ENCODE peak calls at places on chromosomes 13 and 19, in nine cellular contexts. C is AG04450, K is astrocyte of the hippocampus, N is T-helper 2 cell, V is WTC11, G is fibroblast of lung, T is cardiac muscle cell, D is IMR-90, M is GM18507. Z is an unnamed sample.

GRCh38 chr13:70795484-70795883 is 687.2 kb upstream of the KLHL1 start:
- DNase-seq in G (peak), V (no peak), N (no peak), K (no peak), T (no peak), C (no peak), M (no peak), D (no peak), Z (no peak)

GRCh38 chr19:3575949-3576673 is 3.4 kb downstream of the HMG20B start:
- DNase-seq in C (no peak), V (no peak), T (no peak), G (no peak), N (no peak), K (no peak), D (no peak), M (no peak), Z (no peak)

GRCh38 chr19:32570081-32570785 is 10.8 kb upstream of the PDCD5 start:
- DNase-seq in D (peak), V (peak), K (peak), G (peak), C (peak), T (peak), N (no peak), M (no peak), Z (peak)

GRCh38 chr13:43153436-43154082 is 130.2 kb downstream of the DNAJC15 start:
- DNase-seq in K (peak), C (peak), V (no peak), G (peak), T (no peak), M (no peak), N (no peak), D (peak), Z (no peak)

GRCh38 chr19:38596057-38596981 is 21.4 kb downstream of the MAP4K1 start:
- DNase-seq in V (peak), C (no peak), D (no peak), T (peak), G (no peak), N (no peak), K (peak), M (no peak), Z (peak)

GRCh38 chr19:7644550-7644877 is 7.6 kb downstream of the STXBP2 start:
- DNase-seq in V (no peak), M (no peak), D (no peak), N (no peak), K (no peak), T (no peak), G (no peak), C (no peak), Z (no peak)

GRCh38 chr13:106599875-106600797 is 32.2 kb upstream of the ARGLU1 start:
- DNase-seq in T (no peak), G (peak), M (no peak), K (peak), V (no peak), N (no peak), D (peak), C (peak), Z (peak)

GRCh38 chr19:49071860-49072547 is 495 bp downstream of the KCNA7 start:
- DNase-seq in T (peak), D (no peak), C (no peak), N (no peak), K (peak), G (no peak), V (peak), M (no peak), Z (peak)

GRCh38 chr19:57512845-57513244 is 13.1 kb downstream of the ZNF773 start:
- DNase-seq in G (peak), N (no peak), V (no peak), C (no peak), T (no peak), M (no peak), K (peak), D (peak), Z (no peak)

GRCh38 chr19:31214086-31214485 is 135.2 kb downstream of the TSHZ3 start:
- DNase-seq in T (no peak), M (no peak), V (no peak), D (peak), G (peak), C (peak), K (peak), N (peak), Z (peak)

GRCh38 chr19:6065685-6066365 is 44.5 kb downstream of the RFX2 start:
- DNase-seq in T (no peak), N (peak), D (peak), V (peak), C (no peak), M (no peak), G (no peak), K (peak), Z (peak)

GRCh38 chr13:31967155-31967554 is 64.4 kb upstream of the FRY start:
- DNase-seq in M (no peak), C (no peak), N (no peak), D (no peak), G (no peak), T (no peak), K (no peak), V (no peak), Z (no peak)

GRCh38 chr19:49272204-49272603 is 52.8 kb downstream of the SLC6A16 start:
- DNase-seq in T (no peak), N (no peak), K (peak), V (no peak), C (no peak), M (no peak), G (peak), D (peak), Z (no peak)

GRCh38 chr13:45367358-45367757 is 26.4 kb upstream of the TPT1 start:
- DNase-seq in K (peak), G (peak), C (peak), T (no peak), D (peak), V (no peak), M (peak), N (peak), Z (no peak)

GRCh38 chr13:27977476-27978300 is 8.6 kb upstream of the CDX2 start:
- DNase-seq in T (no peak), D (no peak), M (no peak), K (peak), N (no peak), G (no peak), V (peak), C (no peak), Z (no peak)

GRCh38 chr13:78603240-78603947 is at the start of gene POU4F1:
- DNase-seq in K (peak), D (peak), V (peak), M (no peak), N (peak), C (no peak), T (peak), G (peak), Z (peak)

GRCh38 chr19:7177926-7178325 is 108.4 kb downstream of the ZNF557 start:
- DNase-seq in D (peak), T (no peak), C (no peak), K (peak), N (no peak), G (no peak), V (no peak), M (no peak), Z (no peak)

GRCh38 chr13:38656699-38657098 is 30.2 kb upstream of the FREM2 start:
- DNase-seq in M (no peak), C (no peak), N (no peak), G (no peak), K (no peak), V (no peak), T (no peak), D (no peak), Z (no peak)

GRCh38 chr19:40778865-40779284 is 828 bp downstream of the RAB4B start:
- DNase-seq in G (no peak), C (no peak), V (no peak), T (no peak), D (peak), N (no peak), M (no peak), K (no peak), Z (no peak)

GRCh38 chr19:51421229-51422052 is 4.0 kb upstream of the SIGLEC10 start:
- DNase-seq in C (no peak), K (no peak), V (peak), D (no peak), N (no peak), G (no peak), T (no peak), M (no peak), Z (no peak)

GRCh38 chr19:525029-525428 is 6.5 kb upstream of the CDC34 start:
- DNase-seq in C (no peak), V (no peak), D (no peak), N (no peak), K (no peak), T (no peak), G (no peak), M (no peak), Z (no peak)

Z was measured in testis.